ENCODE peak calls at places on chromosome 22, in eight cellular contexts. One of them, this sample, is unnamed.

GRCh38 chr22:20989323-20990138 is 7.4 kb downstream of the LZTR1 start:
- DNase-seq in IMR-90: peak
- DNase-seq in GM03348: no peak
- DNase-seq in globus pallidus: no peak
- DNase-seq in AG08395: no peak
- DNase-seq in activated CD4-positive, alpha-beta T cell treated with anti-CD3 and anti-CD28 coated beads for 4 hours: no peak
- DNase-seq in H9: no peak
- DNase-seq in NCI-H187: no peak
- DNase-seq in this sample: no peak

GRCh38 chr22:47304191-47304831 is 541.9 kb downstream of the TBC1D22A start:
- DNase-seq in IMR-90: no peak
- DNase-seq in GM03348: peak
- DNase-seq in globus pallidus: no peak
- DNase-seq in AG08395: no peak
- DNase-seq in activated CD4-positive, alpha-beta T cell treated with anti-CD3 and anti-CD28 coated beads for 4 hours: no peak
- DNase-seq in H9: no peak
- DNase-seq in NCI-H187: no peak
- DNase-seq in this sample: no peak

GRCh38 chr22:25358421-25359170 is 139.2 kb downstream of the CRYBB2 start:
- DNase-seq in IMR-90: no peak
- DNase-seq in GM03348: no peak
- DNase-seq in globus pallidus: no peak
- DNase-seq in AG08395: no peak
- DNase-seq in activated CD4-positive, alpha-beta T cell treated with anti-CD3 and anti-CD28 coated beads for 4 hours: no peak
- DNase-seq in H9: no peak
- DNase-seq in NCI-H187: no peak
- DNase-seq in this sample: no peak

GRCh38 chr22:43859176-43859575 is 3.1 kb downstream of the SULT4A1 start:
- DNase-seq in IMR-90: no peak
- DNase-seq in GM03348: no peak
- DNase-seq in globus pallidus: no peak
- DNase-seq in AG08395: no peak
- DNase-seq in activated CD4-positive, alpha-beta T cell treated with anti-CD3 and anti-CD28 coated beads for 4 hours: no peak
- DNase-seq in H9: no peak
- DNase-seq in NCI-H187: no peak
- DNase-seq in this sample: no peak

GRCh38 chr22:31148953-31149627 is 8.8 kb upstream of the PLA2G3 start:
- DNase-seq in IMR-90: peak
- DNase-seq in GM03348: peak
- DNase-seq in globus pallidus: peak
- DNase-seq in AG08395: peak
- DNase-seq in activated CD4-positive, alpha-beta T cell treated with anti-CD3 and anti-CD28 coated beads for 4 hours: peak
- DNase-seq in H9: peak
- DNase-seq in NCI-H187: peak
- DNase-seq in this sample: peak

GRCh38 chr22:30202531-30203006 is 44.0 kb downstream of the LIF start:
- DNase-seq in IMR-90: peak
- DNase-seq in GM03348: no peak
- DNase-seq in globus pallidus: no peak
- DNase-seq in AG08395: peak
- DNase-seq in activated CD4-positive, alpha-beta T cell treated with anti-CD3 and anti-CD28 coated beads for 4 hours: no peak
- DNase-seq in H9: no peak
- DNase-seq in NCI-H187: no peak
- DNase-seq in this sample: no peak

GRCh38 chr22:29635734-29636357 is 32.4 kb downstream of the NF2 start:
- DNase-seq in IMR-90: peak
- DNase-seq in GM03348: peak
- DNase-seq in globus pallidus: peak
- DNase-seq in AG08395: peak
- DNase-seq in activated CD4-positive, alpha-beta T cell treated with anti-CD3 and anti-CD28 coated beads for 4 hours: no peak
- DNase-seq in H9: no peak
- DNase-seq in NCI-H187: no peak
- DNase-seq in this sample: no peak

GRCh38 chr22:40415531-40416266 is 45.3 kb downstream of the SGSM3 start:
- DNase-seq in IMR-90: peak
- DNase-seq in GM03348: no peak
- DNase-seq in globus pallidus: no peak
- DNase-seq in AG08395: no peak
- DNase-seq in activated CD4-positive, alpha-beta T cell treated with anti-CD3 and anti-CD28 coated beads for 4 hours: no peak
- DNase-seq in H9: no peak
- DNase-seq in NCI-H187: no peak
- DNase-seq in this sample: no peak

GRCh38 chr22:47437636-47438035 is 675.2 kb downstream of the TBC1D22A start:
- DNase-seq in IMR-90: no peak
- DNase-seq in GM03348: no peak
- DNase-seq in globus pallidus: no peak
- DNase-seq in AG08395: no peak
- DNase-seq in activated CD4-positive, alpha-beta T cell treated with anti-CD3 and anti-CD28 coated beads for 4 hours: no peak
- DNase-seq in H9: no peak
- DNase-seq in NCI-H187: no peak
- DNase-seq in this sample: no peak

GRCh38 chr22:50714150-50714549 is 23.9 kb upstream of the ACR start:
- DNase-seq in IMR-90: no peak
- DNase-seq in GM03348: no peak
- DNase-seq in globus pallidus: no peak
- DNase-seq in AG08395: no peak
- DNase-seq in activated CD4-positive, alpha-beta T cell treated with anti-CD3 and anti-CD28 coated beads for 4 hours: no peak
- DNase-seq in H9: no peak
- DNase-seq in NCI-H187: no peak
- DNase-seq in this sample: no peak

GRCh38 chr22:50267591-50268390 is 2.4 kb downstream of the MAPK11 start:
- DNase-seq in IMR-90: peak
- DNase-seq in GM03348: peak
- DNase-seq in globus pallidus: no peak
- DNase-seq in AG08395: peak
- DNase-seq in activated CD4-positive, alpha-beta T cell treated with anti-CD3 and anti-CD28 coated beads for 4 hours: peak
- DNase-seq in H9: peak
- DNase-seq in NCI-H187: no peak
- DNase-seq in this sample: no peak

GRCh38 chr22:50139843-50140415 is 30.6 kb upstream of the PANX2 start:
- DNase-seq in IMR-90: no peak
- DNase-seq in GM03348: no peak
- DNase-seq in globus pallidus: no peak
- DNase-seq in AG08395: no peak
- DNase-seq in activated CD4-positive, alpha-beta T cell treated with anti-CD3 and anti-CD28 coated beads for 4 hours: no peak
- DNase-seq in H9: no peak
- DNase-seq in NCI-H187: no peak
- DNase-seq in this sample: no peak

GRCh38 chr22:26318975-26319374 is 110.1 kb upstream of the ASPHD2 start:
- DNase-seq in IMR-90: no peak
- DNase-seq in GM03348: peak
- DNase-seq in globus pallidus: no peak
- DNase-seq in AG08395: peak
- DNase-seq in activated CD4-positive, alpha-beta T cell treated with anti-CD3 and anti-CD28 coated beads for 4 hours: no peak
- DNase-seq in H9: no peak
- DNase-seq in NCI-H187: no peak
- DNase-seq in this sample: no peak

GRCh38 chr22:24302591-24302990 is 32.0 kb downstream of the SPECC1L start:
- DNase-seq in IMR-90: no peak
- DNase-seq in GM03348: no peak
- DNase-seq in globus pallidus: no peak
- DNase-seq in AG08395: no peak
- DNase-seq in activated CD4-positive, alpha-beta T cell treated with anti-CD3 and anti-CD28 coated beads for 4 hours: no peak
- DNase-seq in H9: no peak
- DNase-seq in NCI-H187: no peak
- DNase-seq in this sample: no peak

GRCh38 chr22:19271856-19272535 is 19.5 kb downstream of the CLTCL1 start:
- DNase-seq in IMR-90: peak
- DNase-seq in GM03348: no peak
- DNase-seq in globus pallidus: no peak
- DNase-seq in AG08395: no peak
- DNase-seq in activated CD4-positive, alpha-beta T cell treated with anti-CD3 and anti-CD28 coated beads for 4 hours: no peak
- DNase-seq in H9: no peak
- DNase-seq in NCI-H187: no peak
- DNase-seq in this sample: peak

GRCh38 chr22:40183029-40183581 is 5.4 kb downstream of the TNRC6B start:
- DNase-seq in IMR-90: peak
- DNase-seq in GM03348: peak
- DNase-seq in globus pallidus: no peak
- DNase-seq in AG08395: peak
- DNase-seq in activated CD4-positive, alpha-beta T cell treated with anti-CD3 and anti-CD28 coated beads for 4 hours: no peak
- DNase-seq in H9: no peak
- DNase-seq in NCI-H187: no peak
- DNase-seq in this sample: no peak

GRCh38 chr22:40178417-40179409 is 988 bp downstream of the TNRC6B start:
- DNase-seq in IMR-90: peak
- DNase-seq in GM03348: peak
- DNase-seq in globus pallidus: peak
- DNase-seq in AG08395: peak
- DNase-seq in activated CD4-positive, alpha-beta T cell treated with anti-CD3 and anti-CD28 coated beads for 4 hours: peak
- DNase-seq in H9: peak
- DNase-seq in NCI-H187: no peak
- DNase-seq in this sample: no peak

GRCh38 chr22:45830531-45831245 is 146.3 kb downstream of the WNT7B start:
- DNase-seq in IMR-90: peak
- DNase-seq in GM03348: no peak
- DNase-seq in globus pallidus: no peak
- DNase-seq in AG08395: no peak
- DNase-seq in activated CD4-positive, alpha-beta T cell treated with anti-CD3 and anti-CD28 coated beads for 4 hours: no peak
- DNase-seq in H9: no peak
- DNase-seq in NCI-H187: peak
- DNase-seq in this sample: no peak

GRCh38 chr22:27961182-27961581 is 42.1 kb upstream of the PITPNB start:
- DNase-seq in IMR-90: no peak
- DNase-seq in GM03348: no peak
- DNase-seq in globus pallidus: no peak
- DNase-seq in AG08395: no peak
- DNase-seq in activated CD4-positive, alpha-beta T cell treated with anti-CD3 and anti-CD28 coated beads for 4 hours: no peak
- DNase-seq in H9: no peak
- DNase-seq in NCI-H187: no peak
- DNase-seq in this sample: no peak

GRCh38 chr22:22168190-22168940 is 76.2 kb upstream of the VPREB1 start:
- DNase-seq in IMR-90: peak
- DNase-seq in GM03348: no peak
- DNase-seq in globus pallidus: no peak
- DNase-seq in AG08395: no peak
- DNase-seq in activated CD4-positive, alpha-beta T cell treated with anti-CD3 and anti-CD28 coated beads for 4 hours: no peak
- DNase-seq in H9: peak
- DNase-seq in NCI-H187: peak
- DNase-seq in this sample: no peak

GRCh38 chr22:43436536-43437267 is 24.9 kb downstream of the MPPED1 start:
- DNase-seq in IMR-90: no peak
- DNase-seq in GM03348: no peak
- DNase-seq in globus pallidus: no peak
- DNase-seq in AG08395: no peak
- DNase-seq in activated CD4-positive, alpha-beta T cell treated with anti-CD3 and anti-CD28 coated beads for 4 hours: no peak
- DNase-seq in H9: peak
- DNase-seq in NCI-H187: no peak
- DNase-seq in this sample: no peak

GRCh38 chr22:27045103-27045940 is 387.9 kb downstream of the MIAT start:
- DNase-seq in IMR-90: peak
- DNase-seq in GM03348: peak
- DNase-seq in globus pallidus: no peak
- DNase-seq in AG08395: peak
- DNase-seq in activated CD4-positive, alpha-beta T cell treated with anti-CD3 and anti-CD28 coated beads for 4 hours: no peak
- DNase-seq in H9: no peak
- DNase-seq in NCI-H187: no peak
- DNase-seq in this sample: no peak

GRCh38 chr22:36196254-36197064 is 5.2 kb downstream of the APOL4 start:
- DNase-seq in IMR-90: peak
- DNase-seq in GM03348: no peak
- DNase-seq in globus pallidus: no peak
- DNase-seq in AG08395: no peak
- DNase-seq in activated CD4-positive, alpha-beta T cell treated with anti-CD3 and anti-CD28 coated beads for 4 hours: no peak
- DNase-seq in H9: no peak
- DNase-seq in NCI-H187: no peak
- DNase-seq in this sample: no peak

GRCh38 chr22:37971475-37972434 is 12.6 kb downstream of the SOX10 start:
- DNase-seq in IMR-90: no peak
- DNase-seq in GM03348: no peak
- DNase-seq in globus pallidus: peak
- DNase-seq in AG08395: no peak
- DNase-seq in activated CD4-positive, alpha-beta T cell treated with anti-CD3 and anti-CD28 coated beads for 4 hours: no peak
- DNase-seq in H9: peak
- DNase-seq in NCI-H187: no peak
- DNase-seq in this sample: no peak

GRCh38 chr22:46012182-46012880 is 35.4 kb upstream of the WNT7B start:
- DNase-seq in IMR-90: no peak
- DNase-seq in GM03348: no peak
- DNase-seq in globus pallidus: no peak
- DNase-seq in AG08395: no peak
- DNase-seq in activated CD4-positive, alpha-beta T cell treated with anti-CD3 and anti-CD28 coated beads for 4 hours: no peak
- DNase-seq in H9: no peak
- DNase-seq in NCI-H187: no peak
- DNase-seq in this sample: no peak

This sample was measured in ecto neural progenitor cell.